ENCODE peak calls at places on chromosomes 11 and 22, in six cellular contexts. One of them, this sample, is unnamed.

GRCh38 chr11:2932850-2933251 is 3.6 kb upstream of the PHLDA2 start:
- DNase-seq in EL: peak; percentile 64
- DNase-seq in cardiac fibroblast: no peak
- DNase-seq in iPS-NIHi11: no peak
- DNase-seq in NCI-H510A treated with DMSO at 0.1 percent for 48 hours: no peak
- DNase-seq in GDM1: no peak
- DNase-seq in this sample: no peak

GRCh38 chr11:16805942-16806341 is 67.5 kb downstream of the C11orf58 start:
- DNase-seq in EL: no peak
- DNase-seq in NCI-H510A treated with DMSO at 0.1 percent for 48 hours: no peak
- DNase-seq in cardiac fibroblast: no peak
- DNase-seq in GDM1: no peak
- DNase-seq in iPS-NIHi11: no peak
- DNase-seq in this sample: no peak

GRCh38 chr11:76768091-76769047 is 14.8 kb upstream of the TSKU start:
- DNase-seq in iPS-NIHi11: no peak
- DNase-seq in EL: peak; percentile 26
- DNase-seq in cardiac fibroblast: peak; percentile 36
- DNase-seq in GDM1: peak; percentile 94
- DNase-seq in NCI-H510A treated with DMSO at 0.1 percent for 48 hours: peak; percentile 43
- DNase-seq in this sample: peak; percentile 76

GRCh38 chr11:72752088-72752914 is at the start of gene ARAP1:
- DNase-seq in cardiac fibroblast: peak; percentile 77
- DNase-seq in GDM1: peak; percentile 60
- DNase-seq in iPS-NIHi11: peak; percentile 97
- DNase-seq in NCI-H510A treated with DMSO at 0.1 percent for 48 hours: peak; percentile 48
- DNase-seq in EL: peak; percentile 93
- DNase-seq in this sample: peak; percentile 94

GRCh38 chr11:105937738-105938137 is 84.3 kb downstream of the MSANTD4 start:
- DNase-seq in EL: no peak
- DNase-seq in GDM1: no peak
- DNase-seq in cardiac fibroblast: peak; percentile 28
- DNase-seq in iPS-NIHi11: peak; percentile 17
- DNase-seq in NCI-H510A treated with DMSO at 0.1 percent for 48 hours: no peak
- DNase-seq in this sample: no peak

GRCh38 chr11:13013054-13013488 is 4.0 kb downstream of the RASSF10 start:
- DNase-seq in GDM1: no peak
- DNase-seq in EL: no peak
- DNase-seq in NCI-H510A treated with DMSO at 0.1 percent for 48 hours: no peak
- DNase-seq in iPS-NIHi11: no peak
- DNase-seq in cardiac fibroblast: no peak
- DNase-seq in this sample: no peak

GRCh38 chr11:78832226-78832947 is 257.7 kb upstream of the NARS2 start:
- DNase-seq in GDM1: no peak
- DNase-seq in NCI-H510A treated with DMSO at 0.1 percent for 48 hours: no peak
- DNase-seq in cardiac fibroblast: peak; percentile 28
- DNase-seq in EL: no peak
- DNase-seq in iPS-NIHi11: no peak
- DNase-seq in this sample: no peak

GRCh38 chr11:66696186-66696585 is 18.5 kb upstream of the RBM4B start:
- DNase-seq in GDM1: no peak
- DNase-seq in iPS-NIHi11: no peak
- DNase-seq in NCI-H510A treated with DMSO at 0.1 percent for 48 hours: peak; percentile 14
- DNase-seq in EL: no peak
- DNase-seq in cardiac fibroblast: no peak
- DNase-seq in this sample: no peak

GRCh38 chr11:116379185-116379828 is 393.5 kb downstream of the BUD13 start:
- DNase-seq in GDM1: no peak
- DNase-seq in cardiac fibroblast: peak; percentile 23
- DNase-seq in EL: no peak
- DNase-seq in iPS-NIHi11: peak; percentile 58
- DNase-seq in NCI-H510A treated with DMSO at 0.1 percent for 48 hours: no peak
- DNase-seq in this sample: no peak

GRCh38 chr11:2752204-2752772 is 52.5 kb upstream of the KCNQ1OT1 start:
- DNase-seq in GDM1: no peak
- DNase-seq in NCI-H510A treated with DMSO at 0.1 percent for 48 hours: no peak
- DNase-seq in iPS-NIHi11: no peak
- DNase-seq in cardiac fibroblast: peak; percentile 16
- DNase-seq in EL: peak; percentile 34
- DNase-seq in this sample: peak; percentile 84

GRCh38 chr11:64719406-64719805 is 3.6 kb downstream of the NRXN2 start:
- DNase-seq in cardiac fibroblast: no peak
- DNase-seq in GDM1: no peak
- DNase-seq in EL: no peak
- DNase-seq in iPS-NIHi11: no peak
- DNase-seq in NCI-H510A treated with DMSO at 0.1 percent for 48 hours: no peak
- DNase-seq in this sample: peak; percentile 46

GRCh38 chr11:125165664-125166346 is 1.3 kb downstream of the PKNOX2 start:
- DNase-seq in iPS-NIHi11: peak; percentile 31
- DNase-seq in EL: peak; percentile 32
- DNase-seq in GDM1: no peak
- DNase-seq in cardiac fibroblast: no peak
- DNase-seq in NCI-H510A treated with DMSO at 0.1 percent for 48 hours: no peak
- DNase-seq in this sample: no peak

GRCh38 chr11:95231881-95232605 is 1.0 kb upstream of the SESN3 start:
- DNase-seq in cardiac fibroblast: peak; percentile 59
- DNase-seq in iPS-NIHi11: peak; percentile 25
- DNase-seq in NCI-H510A treated with DMSO at 0.1 percent for 48 hours: peak; percentile 88
- DNase-seq in GDM1: no peak
- DNase-seq in EL: no peak
- DNase-seq in this sample: peak; percentile 94

GRCh38 chr22:21108379-21109115 is 62.8 kb downstream of the LRRC74B start:
- DNase-seq in iPS-NIHi11: no peak
- DNase-seq in EL: no peak
- DNase-seq in cardiac fibroblast: peak; percentile 5
- DNase-seq in GDM1: no peak
- DNase-seq in NCI-H510A treated with DMSO at 0.1 percent for 48 hours: no peak
- DNase-seq in this sample: no peak

GRCh38 chr11:96341237-96342130 is 1.5 kb downstream of the MAML2 start:
- DNase-seq in NCI-H510A treated with DMSO at 0.1 percent for 48 hours: no peak
- DNase-seq in GDM1: no peak
- DNase-seq in iPS-NIHi11: peak; percentile 35
- DNase-seq in EL: peak; percentile 64
- DNase-seq in cardiac fibroblast: peak; percentile 74
- DNase-seq in this sample: peak; percentile 60

GRCh38 chr11:126547161-126547560 is 191.7 kb downstream of the ST3GAL4 start:
- DNase-seq in GDM1: no peak
- DNase-seq in EL: peak; percentile 96
- DNase-seq in NCI-H510A treated with DMSO at 0.1 percent for 48 hours: no peak
- DNase-seq in cardiac fibroblast: peak; percentile 9
- DNase-seq in iPS-NIHi11: no peak
- DNase-seq in this sample: no peak

GRCh38 chr11:46117842-46118241 is 3.4 kb downstream of the PHF21A start:
- DNase-seq in EL: no peak
- DNase-seq in iPS-NIHi11: no peak
- DNase-seq in cardiac fibroblast: no peak
- DNase-seq in GDM1: no peak
- DNase-seq in NCI-H510A treated with DMSO at 0.1 percent for 48 hours: no peak
- DNase-seq in this sample: no peak

GRCh38 chr11:12704049-12704448 is 29.8 kb downstream of the TEAD1 start:
- DNase-seq in cardiac fibroblast: peak; percentile 59
- DNase-seq in EL: peak; percentile 98
- DNase-seq in GDM1: no peak
- DNase-seq in NCI-H510A treated with DMSO at 0.1 percent for 48 hours: no peak
- DNase-seq in iPS-NIHi11: no peak
- DNase-seq in this sample: peak; percentile 75

GRCh38 chr11:126561327-126561893 is 205.9 kb downstream of the ST3GAL4 start:
- DNase-seq in GDM1: peak; percentile 20
- DNase-seq in EL: peak; percentile 44
- DNase-seq in NCI-H510A treated with DMSO at 0.1 percent for 48 hours: no peak
- DNase-seq in cardiac fibroblast: peak; percentile 71
- DNase-seq in iPS-NIHi11: peak; percentile 83
- DNase-seq in this sample: peak; percentile 86

GRCh38 chr11:17171342-17171741 is 36.4 kb downstream of the PIK3C2A start:
- DNase-seq in GDM1: no peak
- DNase-seq in iPS-NIHi11: no peak
- DNase-seq in EL: peak; percentile 74
- DNase-seq in NCI-H510A treated with DMSO at 0.1 percent for 48 hours: no peak
- DNase-seq in cardiac fibroblast: peak; percentile 71
- DNase-seq in this sample: no peak

GRCh38 chr22:30267382-30268302 is 991 bp upstream of the OSM start:
- DNase-seq in NCI-H510A treated with DMSO at 0.1 percent for 48 hours: no peak
- DNase-seq in GDM1: peak; percentile 58
- DNase-seq in iPS-NIHi11: no peak
- DNase-seq in cardiac fibroblast: no peak
- DNase-seq in EL: no peak
- DNase-seq in this sample: no peak

GRCh38 chr22:20648306-20648903 is 125.5 kb upstream of the SERPIND1 start:
- DNase-seq in iPS-NIHi11: no peak
- DNase-seq in EL: no peak
- DNase-seq in NCI-H510A treated with DMSO at 0.1 percent for 48 hours: no peak
- DNase-seq in GDM1: no peak
- DNase-seq in cardiac fibroblast: no peak
- DNase-seq in this sample: no peak

GRCh38 chr11:133887692-133888332 is 42.5 kb upstream of the SPATA19 start:
- DNase-seq in iPS-NIHi11: no peak
- DNase-seq in cardiac fibroblast: no peak
- DNase-seq in GDM1: no peak
- DNase-seq in NCI-H510A treated with DMSO at 0.1 percent for 48 hours: no peak
- DNase-seq in EL: no peak
- DNase-seq in this sample: no peak

GRCh38 chr11:86395061-86395551 is 20.4 kb downstream of the CCDC81 start:
- DNase-seq in NCI-H510A treated with DMSO at 0.1 percent for 48 hours: no peak
- DNase-seq in iPS-NIHi11: peak; percentile 44
- DNase-seq in EL: peak; percentile 54
- DNase-seq in GDM1: no peak
- DNase-seq in cardiac fibroblast: no peak
- DNase-seq in this sample: peak; percentile 82

GRCh38 chr11:134037093-134037908 is 31.6 kb upstream of the JAM3 start:
- DNase-seq in cardiac fibroblast: peak; percentile 75
- DNase-seq in EL: peak; percentile 76
- DNase-seq in iPS-NIHi11: peak; percentile 67
- DNase-seq in GDM1: no peak
- DNase-seq in NCI-H510A treated with DMSO at 0.1 percent for 48 hours: peak; percentile 77
- DNase-seq in this sample: peak; percentile 89

GRCh38 chr11:35059040-35059439 is 79.9 kb upstream of the CD44 start:
- DNase-seq in cardiac fibroblast: no peak
- DNase-seq in iPS-NIHi11: no peak
- DNase-seq in EL: no peak
- DNase-seq in GDM1: no peak
- DNase-seq in NCI-H510A treated with DMSO at 0.1 percent for 48 hours: no peak
- DNase-seq in this sample: no peak

GRCh38 chr22:39490966-39491680 is 11.0 kb upstream of the MIEF1 start:
- DNase-seq in EL: no peak
- DNase-seq in GDM1: no peak
- DNase-seq in cardiac fibroblast: no peak
- DNase-seq in iPS-NIHi11: no peak
- DNase-seq in NCI-H510A treated with DMSO at 0.1 percent for 48 hours: no peak
- DNase-seq in this sample: no peak